ENCODE peak calls at places on chromosomes 13 and 19, in four cellular contexts. One of them, this sample, is unnamed.
A peak's percentile ranks its signal among the peaks of the same experiment; 100 is the strongest.

GRCh38 chr13:75368167-75368566 is 113.8 kb downstream of the TBC1D4 start:
- DNase-seq in tibial nerve: no peak
- DNase-seq in ovary: peak; percentile 57
- DNase-seq in spleen: no peak
- DNase-seq in this sample: no peak

GRCh38 chr19:32802840-32803239 is 66.7 kb downstream of the SLC7A9 start:
- DNase-seq in tibial nerve: no peak
- DNase-seq in ovary: no peak
- DNase-seq in spleen: peak; percentile 32
- DNase-seq in this sample: no peak

GRCh38 chr13:114109646-114110045 is 22.8 kb downstream of the RASA3 start:
- DNase-seq in tibial nerve: peak; percentile 35
- DNase-seq in ovary: peak; percentile 21
- DNase-seq in spleen: peak; percentile 84
- DNase-seq in this sample: no peak

GRCh38 chr13:109816112-109816978 is 30.0 kb upstream of the IRS2 start:
- DNase-seq in tibial nerve: no peak
- DNase-seq in ovary: no peak
- DNase-seq in spleen: no peak
- DNase-seq in this sample: no peak

GRCh38 chr19:47693903-47694302 is 19.3 kb upstream of the EHD2 start:
- DNase-seq in tibial nerve: no peak
- DNase-seq in ovary: no peak
- DNase-seq in spleen: no peak
- DNase-seq in this sample: no peak

GRCh38 chr19:44190020-44190419 is 22.3 kb upstream of the ZNF227 start:
- DNase-seq in tibial nerve: no peak
- DNase-seq in ovary: no peak
- DNase-seq in spleen: no peak
- DNase-seq in this sample: no peak

GRCh38 chr19:58519087-58519354 is 589 bp downstream of the ZBTB45 start:
- DNase-seq in tibial nerve: peak; percentile 39
- DNase-seq in ovary: peak; percentile 64
- DNase-seq in spleen: no peak
- DNase-seq in this sample: peak; percentile 86

GRCh38 chr19:4477034-4477801 is 5.1 kb downstream of the HDGFL2 start:
- DNase-seq in tibial nerve: no peak
- DNase-seq in ovary: no peak
- DNase-seq in spleen: no peak
- DNase-seq in this sample: no peak

GRCh38 chr13:27997904-27998522 is 9.5 kb upstream of the URAD start:
- DNase-seq in tibial nerve: no peak
- DNase-seq in ovary: no peak
- DNase-seq in spleen: no peak
- DNase-seq in this sample: peak; percentile 66

GRCh38 chr13:113855012-113855921 is 8.6 kb downstream of the GAS6 start:
- DNase-seq in tibial nerve: no peak
- DNase-seq in ovary: no peak
- DNase-seq in spleen: peak; percentile 71
- DNase-seq in this sample: no peak

GRCh38 chr13:108346376-108346775 is 76.9 kb downstream of the TNFSF13B start:
- DNase-seq in tibial nerve: no peak
- DNase-seq in ovary: no peak
- DNase-seq in spleen: no peak
- DNase-seq in this sample: no peak

GRCh38 chr13:114032121-114032799 is 58.4 kb upstream of the C13orf46 start:
- DNase-seq in tibial nerve: no peak
- DNase-seq in ovary: peak; percentile 55
- DNase-seq in spleen: no peak
- DNase-seq in this sample: no peak

GRCh38 chr13:113848020-113848419 is 15.9 kb downstream of the GAS6 start:
- DNase-seq in tibial nerve: no peak
- DNase-seq in ovary: peak; percentile 13
- DNase-seq in spleen: no peak
- DNase-seq in this sample: no peak

GRCh38 chr13:30880151-30880551 is 25.9 kb upstream of the MEDAG start:
- DNase-seq in tibial nerve: no peak
- DNase-seq in ovary: no peak
- DNase-seq in spleen: no peak
- DNase-seq in this sample: no peak

GRCh38 chr13:33639158-33639557 is 178.8 kb upstream of the RFC3 start:
- DNase-seq in tibial nerve: no peak
- DNase-seq in ovary: peak; percentile 76
- DNase-seq in spleen: no peak
- DNase-seq in this sample: no peak

GRCh38 chr19:49468746-49469447 is 5.1 kb upstream of the FLT3LG start:
- DNase-seq in tibial nerve: peak; percentile 75
- DNase-seq in ovary: peak; percentile 83
- DNase-seq in spleen: peak; percentile 92
- DNase-seq in this sample: peak; percentile 89

GRCh38 chr13:112828756-112829155 is 138.9 kb downstream of the ATP11A start:
- DNase-seq in tibial nerve: no peak
- DNase-seq in ovary: no peak
- DNase-seq in spleen: no peak
- DNase-seq in this sample: no peak

GRCh38 chr13:23352161-23352560 is 81.3 kb downstream of the SACS start:
- DNase-seq in tibial nerve: no peak
- DNase-seq in ovary: no peak
- DNase-seq in spleen: no peak
- DNase-seq in this sample: no peak

GRCh38 chr19:40467007-40467565 is 285 bp downstream of the SPTBN4 start:
- DNase-seq in tibial nerve: no peak
- DNase-seq in ovary: peak; percentile 32
- DNase-seq in spleen: peak; percentile 82
- DNase-seq in this sample: no peak

GRCh38 chr13:76848596-76848995 is 37.6 kb downstream of the KCTD12 start:
- DNase-seq in tibial nerve: no peak
- DNase-seq in ovary: peak; percentile 32
- DNase-seq in spleen: no peak
- DNase-seq in this sample: no peak

GRCh38 chr19:1252221-1252817 is 3.9 kb downstream of the MIDN start:
- DNase-seq in tibial nerve: peak; percentile 91
- DNase-seq in ovary: peak; percentile 94
- DNase-seq in spleen: peak; percentile 96
- DNase-seq in this sample: peak; percentile 67

GRCh38 chr13:107835339-107836018 is 379.9 kb downstream of the LIG4 start:
- DNase-seq in tibial nerve: no peak
- DNase-seq in ovary: no peak
- DNase-seq in spleen: no peak
- DNase-seq in this sample: no peak

GRCh38 chr19:58330458-58330857 is 3.7 kb downstream of the ZSCAN22 start:
- DNase-seq in tibial nerve: no peak
- DNase-seq in ovary: no peak
- DNase-seq in spleen: no peak
- DNase-seq in this sample: no peak

GRCh38 chr19:39403331-39404312 is 3.0 kb upstream of the ZFP36 start:
- DNase-seq in tibial nerve: peak; percentile 99
- DNase-seq in ovary: peak; percentile 100
- DNase-seq in spleen: peak; percentile 100
- DNase-seq in this sample: peak; percentile 95

GRCh38 chr13:44918323-44919102 is 70.8 kb downstream of the NUFIP1 start:
- DNase-seq in tibial nerve: peak; percentile 75
- DNase-seq in ovary: peak; percentile 89
- DNase-seq in spleen: peak; percentile 97
- DNase-seq in this sample: peak; percentile 91

DNA sequence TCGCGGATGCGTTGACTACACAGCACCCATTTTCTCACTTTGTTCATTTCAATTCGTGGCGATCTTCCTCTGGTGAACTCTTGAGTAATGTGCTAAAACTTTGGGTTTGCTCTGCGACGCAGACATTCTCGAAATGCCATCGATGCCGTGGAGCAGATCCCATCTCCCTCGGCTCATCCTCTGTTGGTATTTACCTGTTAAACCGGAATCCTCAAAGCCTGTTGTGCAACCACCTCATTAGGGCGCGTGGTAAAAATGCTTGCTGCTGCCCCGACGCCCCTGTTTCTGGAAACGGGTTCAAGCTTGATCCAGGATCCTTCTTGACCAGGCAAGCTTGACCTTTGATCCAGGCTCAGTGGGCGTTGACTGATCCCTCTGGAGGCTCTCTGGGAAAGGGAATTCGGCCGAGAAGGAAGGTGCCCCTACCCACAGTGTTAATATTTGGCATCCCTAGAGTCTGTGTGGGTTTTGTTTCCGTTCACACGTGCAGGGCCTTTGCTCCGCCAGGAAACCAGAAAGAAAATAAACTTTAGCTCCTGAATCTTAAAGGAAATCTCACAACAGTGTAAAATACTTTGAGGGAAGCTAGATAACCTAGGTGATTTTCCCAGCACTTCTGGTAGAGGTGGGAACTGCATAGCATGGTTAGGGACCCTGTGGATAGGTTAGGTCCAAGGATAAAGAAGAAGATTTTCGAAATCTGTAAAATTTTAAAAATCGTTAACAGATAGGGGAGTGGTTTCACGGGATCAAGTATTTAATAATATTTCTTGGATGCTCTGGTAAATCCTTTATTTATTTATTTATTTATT is 1.0 kb downstream of the LSM14A start:
- DNase-seq in tibial nerve: peak; percentile 19
- DNase-seq in ovary: peak; percentile 29
- DNase-seq in spleen: peak; percentile 76
- DNase-seq in this sample: peak; percentile 68
- TF ChIP-seq POLR2A in tibial nerve: no peak
- TF ChIP-seq POLR2A in ovary: no peak
- TF ChIP-seq POLR2A in spleen: no peak
- TF ChIP-seq POLR2A in this sample: no peak

DNA sequence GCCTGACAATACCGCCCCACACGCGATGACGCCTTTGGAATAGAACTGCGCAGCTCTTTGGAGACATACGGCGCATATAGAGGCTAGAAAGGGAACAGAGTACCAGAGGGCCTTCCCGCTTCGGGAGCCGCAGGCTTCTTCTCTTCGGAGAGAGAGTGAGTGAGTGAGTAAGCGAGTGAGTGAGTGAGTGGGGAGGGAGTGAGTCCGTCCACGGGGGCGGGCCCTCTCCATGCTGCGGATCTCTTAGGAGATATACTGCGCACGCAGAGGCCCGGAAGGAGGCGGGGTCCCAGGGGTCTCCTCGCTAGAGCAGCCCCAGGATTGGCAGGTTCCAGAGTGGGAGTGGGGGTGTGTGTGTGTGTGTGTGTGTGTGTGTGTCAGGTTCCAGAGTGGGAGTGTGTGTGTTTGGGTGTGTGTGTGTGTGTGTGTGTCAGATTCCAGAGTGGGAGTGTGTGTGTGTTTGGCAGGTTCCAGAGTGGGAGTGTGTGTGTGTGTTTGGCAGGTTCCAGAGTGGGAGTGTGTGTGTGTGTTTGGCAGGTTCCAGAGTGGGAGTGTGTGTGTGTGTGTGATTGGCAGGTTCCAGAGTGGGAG is 97.0 kb downstream of the INSR start:
- DNase-seq in tibial nerve: peak; percentile 88
- DNase-seq in ovary: peak; percentile 95
- DNase-seq in spleen: peak; percentile 95
- DNase-seq in this sample: peak; percentile 86
- TF ChIP-seq POLR2A in tibial nerve: peak; percentile 36
- TF ChIP-seq POLR2A in ovary: peak; percentile 52
- TF ChIP-seq POLR2A in spleen: no peak
- TF ChIP-seq POLR2A in this sample: no peak

GRCh38 chr19:2787115-2787514 is 1.8 kb downstream of the THOP1 start:
- DNase-seq in tibial nerve: no peak
- DNase-seq in ovary: no peak
- DNase-seq in spleen: no peak
- DNase-seq in this sample: no peak

GRCh38 chr19:2788237-2788636 is 2.9 kb downstream of the THOP1 start:
- DNase-seq in tibial nerve: no peak
- DNase-seq in ovary: no peak
- DNase-seq in spleen: no peak
- DNase-seq in this sample: no peak

GRCh38 chr19:2782936-2783780 is at the start of gene SGTA:
- DNase-seq in tibial nerve: peak; percentile 97
- DNase-seq in ovary: peak; percentile 99
- DNase-seq in spleen: peak; percentile 98
- DNase-seq in this sample: peak; percentile 99

GRCh38 chr19:2783781-2784145 is 690 bp upstream of the SGTA start:
- DNase-seq in tibial nerve: no peak
- DNase-seq in ovary: no peak
- DNase-seq in spleen: no peak
- DNase-seq in this sample: no peak

DNA sequence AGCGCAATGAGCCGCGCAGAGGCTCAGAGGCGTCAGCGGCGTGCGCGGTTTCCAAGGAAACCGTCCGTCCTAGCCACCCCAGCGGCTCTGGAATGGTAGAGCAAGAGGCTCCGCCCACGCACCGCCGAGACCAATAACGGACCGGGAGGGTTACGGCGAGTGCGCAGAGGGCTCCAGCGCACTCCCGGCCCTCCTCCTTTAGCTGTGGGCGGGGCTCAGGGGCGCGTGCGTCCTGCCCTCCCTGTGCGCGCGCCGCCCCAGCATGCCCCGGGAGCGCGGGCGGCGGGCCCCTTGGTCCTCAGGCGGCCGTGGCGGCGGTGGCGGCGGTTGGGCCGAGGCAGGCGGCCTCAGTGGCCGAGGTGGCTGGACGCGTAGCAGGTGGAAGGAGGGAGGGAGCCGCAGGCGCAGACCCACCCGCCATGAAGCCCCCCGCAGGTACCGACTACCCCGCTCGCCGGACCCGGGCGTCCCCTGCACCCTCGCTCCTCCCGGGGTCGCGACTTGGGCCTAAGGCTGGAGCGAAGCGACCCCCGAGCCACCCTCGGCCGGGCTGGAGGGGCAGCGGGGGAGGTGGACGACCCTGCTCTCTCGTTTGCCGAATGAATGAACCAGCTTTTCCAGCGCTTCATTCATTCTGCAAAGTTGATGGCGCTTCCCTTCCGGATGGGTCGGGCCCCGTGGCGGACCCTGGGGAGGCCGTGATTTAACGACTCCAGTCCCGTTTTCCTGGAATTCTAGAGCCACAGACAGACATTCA is at the start of gene THOP1:
- DNase-seq in tibial nerve: peak; percentile 98
- DNase-seq in ovary: peak; percentile 99
- DNase-seq in spleen: peak; percentile 100
- DNase-seq in this sample: peak; percentile 99
- TF ChIP-seq POLR2A in tibial nerve: peak; percentile 56
- TF ChIP-seq POLR2A in ovary: peak; percentile 57
- TF ChIP-seq POLR2A in spleen: no peak
- TF ChIP-seq POLR2A in this sample: peak; percentile 81

DNA sequence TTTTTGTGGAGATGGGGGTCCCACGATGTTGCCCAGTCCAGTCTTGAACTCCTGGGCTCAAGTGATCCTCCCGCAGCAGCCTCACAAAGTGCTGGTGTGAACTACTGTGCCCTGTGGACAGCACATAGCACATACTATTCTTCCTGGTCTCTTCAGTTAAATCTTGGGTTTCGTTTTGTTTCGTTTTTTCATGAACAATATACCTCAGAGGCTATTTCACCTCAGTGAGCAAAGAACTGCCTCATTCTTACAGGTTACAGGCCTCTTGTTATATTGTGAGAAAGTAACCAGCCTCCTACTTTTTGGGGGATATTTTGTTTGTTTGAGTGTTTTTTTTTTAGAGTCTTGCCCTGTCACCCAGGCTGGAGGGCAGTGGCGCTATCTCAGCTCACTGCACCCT is 1.3 kb upstream of the C3 start:
- DNase-seq in tibial nerve: no peak
- DNase-seq in ovary: no peak
- DNase-seq in spleen: no peak
- DNase-seq in this sample: no peak
- TF ChIP-seq POLR2A in tibial nerve: no peak
- TF ChIP-seq POLR2A in ovary: no peak
- TF ChIP-seq POLR2A in spleen: no peak
- TF ChIP-seq POLR2A in this sample: no peak

GRCh38 chr13:59461411-59461810 is 702.3 kb downstream of the DIAPH3 start:
- DNase-seq in tibial nerve: no peak
- DNase-seq in ovary: no peak
- DNase-seq in spleen: no peak
- DNase-seq in this sample: peak; percentile 83
- TF ChIP-seq POLR2A in tibial nerve: no peak
- TF ChIP-seq POLR2A in ovary: no peak
- TF ChIP-seq POLR2A in spleen: no peak
- TF ChIP-seq POLR2A in this sample: no peak

This sample was measured in erythroblast.